ENCODE peak calls at places on chromosomes 3 and 15, in ten cellular contexts. Q is CD8-positive, alpha-beta memory T cell; D is HT1080; L is endothelial cell; O is natural killer cell; Y is H1; A is cardiac fibroblast; U is fibroblast of pulmonary artery; I is effector CD4-positive, alpha-beta T cell; C is stromal cell of bone marrow. H is an unnamed sample.
A peak's percentile ranks its signal among the peaks of the same experiment; 100 is the strongest.

GRCh38 chr3:43254125-43254524 is 32.2 kb upstream of the SNRK start:
- DNase-seq in Q (no peak), D (no peak), L (no peak), O (no peak), Y (no peak), A (no peak), U (no peak), I (no peak), C (no peak), H (no peak)

GRCh38 chr3:89787995-89788394 is 680.6 kb downstream of the EPHA3 start:
- DNase-seq in Q (no peak), D (no peak), L (no peak), O (no peak), Y (no peak), A (no peak), U (no peak), I (no peak), C (no peak), H (no peak)

GRCh38 chr3:85161544-85161943 is 202.8 kb downstream of the CADM2 start:
- DNase-seq in Q (no peak), D (peak; percentile 89), L (no peak), O (no peak), Y (no peak), A (no peak), U (no peak), I (no peak), C (no peak), H (no peak)

GRCh38 chr3:128073185-128073725 is 21.0 kb downstream of the SEC61A1 start:
- DNase-seq in Q (no peak), D (no peak), L (no peak), O (no peak), Y (no peak), A (no peak), U (no peak), I (no peak), C (no peak), H (no peak)

GRCh38 chr3:55718475-55718874 is 231.4 kb upstream of the WNT5A start:
- DNase-seq in Q (no peak), D (peak; percentile 20), L (no peak), O (no peak), Y (no peak), A (peak; percentile 47), U (peak; percentile 11), I (no peak), C (no peak), H (no peak)

GRCh38 chr3:72664576-72664975 is 183.7 kb downstream of the SHQ1 start:
- DNase-seq in Q (no peak), D (no peak), L (no peak), O (no peak), Y (no peak), A (peak; percentile 20), U (peak; percentile 25), I (no peak), C (peak; percentile 55), H (no peak)

GRCh38 chr3:34599595-34599994 is 801.2 kb downstream of the PDCD6IP start:
- DNase-seq in Q (no peak), D (no peak), L (no peak), O (no peak), Y (no peak), A (no peak), U (no peak), I (no peak), C (no peak), H (no peak)

GRCh38 chr3:42490243-42490642 is 12.2 kb upstream of the VIPR1 start:
- DNase-seq in Q (no peak), D (peak; percentile 88), L (no peak), O (no peak), Y (peak; percentile 43), A (peak; percentile 61), U (peak; percentile 71), I (no peak), C (no peak), H (peak; percentile 37)

GRCh38 chr3:143775401-143775970 is 72.8 kb downstream of the SLC9A9 start:
- DNase-seq in Q (no peak), D (peak; percentile 47), L (no peak), O (no peak), Y (no peak), A (peak; percentile 62), U (peak; percentile 53), I (no peak), C (peak; percentile 28), H (no peak)

GRCh38 chr15:65925338-65925737 is 56.0 kb downstream of the RAB11A start:
- DNase-seq in Q (no peak), D (no peak), L (no peak), O (no peak), Y (no peak), A (no peak), U (no peak), I (no peak), C (no peak), H (no peak)

GRCh38 chr3:147589016-147589415 is 179.9 kb downstream of the ZIC1 start:
- DNase-seq in Q (no peak), D (peak; percentile 75), L (no peak), O (no peak), Y (no peak), A (peak; percentile 15), U (no peak), I (no peak), C (peak; percentile 19), H (no peak)

GRCh38 chr3:155741598-155741997 is 3.3 kb downstream of the PLCH1 start:
- DNase-seq in Q (no peak), D (no peak), L (no peak), O (no peak), Y (no peak), A (no peak), U (no peak), I (no peak), C (no peak), H (no peak)

GRCh38 chr15:64911317-64912186 is at the start of gene ANKDD1A:
- DNase-seq in Q (no peak), D (peak; percentile 56), L (peak; percentile 75), O (peak; percentile 44), Y (peak; percentile 90), A (peak; percentile 42), U (peak; percentile 39), I (no peak), C (no peak), H (peak; percentile 33)

GRCh38 chr3:191417457-191417729 is 43.6 kb upstream of the PYDC2 start:
- DNase-seq in Q (no peak), D (no peak), L (no peak), O (no peak), Y (no peak), A (no peak), U (no peak), I (no peak), C (no peak), H (no peak)

GRCh38 chr3:134014270-134014669 is 15.5 kb downstream of the SLCO2A1 start:
- DNase-seq in Q (no peak), D (no peak), L (no peak), O (no peak), Y (no peak), A (no peak), U (no peak), I (no peak), C (no peak), H (no peak)

GRCh38 chr3:129278970-129279906 is 568 bp downstream of the HMCES start:
- DNase-seq in Q (peak; percentile 55), D (peak; percentile 61), L (peak; percentile 56), O (peak; percentile 27), Y (peak; percentile 72), A (peak; percentile 65), U (peak; percentile 69), I (peak; percentile 31), C (no peak), H (peak; percentile 47)

GRCh38 chr3:186209810-186210752 is 101.2 kb upstream of the ETV5 start:
- DNase-seq in Q (no peak), D (peak; percentile 89), L (no peak), O (no peak), Y (peak; percentile 58), A (peak; percentile 77), U (peak; percentile 62), I (no peak), C (peak; percentile 79), H (no peak)

GRCh38 chr15:80581976-80582375 is 113.1 kb upstream of the ABHD17C start:
- DNase-seq in Q (no peak), D (peak; percentile 17), L (no peak), O (no peak), Y (no peak), A (peak; percentile 9), U (no peak), I (no peak), C (no peak), H (no peak)

GRCh38 chr3:42647821-42648459 is 5.6 kb upstream of the ZBTB47 start:
- DNase-seq in Q (no peak), D (no peak), L (no peak), O (no peak), Y (peak; percentile 49), A (no peak), U (no peak), I (no peak), C (no peak), H (no peak)

H was measured in activated B cell treated with CpG ODN at 0.5 μM for 24 hours.